ENCODE peak calls at places on chromosomes 1 and 21, in six cellular contexts. B, O, E, U, H and W are unnamed samples.

GRCh38 chr1:40622936-40623629 is 42.4 kb downstream of the RIMS3 start:
- DNase-seq in E (no peak), H (no peak), U (no peak), O (no peak), B (no peak), W (no peak)

GRCh38 chr1:81867235-81867634 is 66.5 kb downstream of the ADGRL2 start:
- DNase-seq in U (no peak), B (no peak), O (no peak), H (no peak), E (no peak), W (no peak)

GRCh38 chr1:117826551-117827078 is 102.8 kb downstream of the GDAP2 start:
- DNase-seq in U (no peak), H (no peak), O (no peak), E (peak; percentile 67), B (no peak), W (no peak)

GRCh38 chr1:64597151-64597550 is 127.2 kb downstream of the CACHD1 start:
- DNase-seq in B (no peak), U (no peak), O (no peak), E (no peak), H (no peak), W (no peak)

GRCh38 chr1:181676269-181676668 is 193.0 kb downstream of the CACNA1E start:
- DNase-seq in B (peak; percentile 46), U (peak; percentile 75), E (no peak), O (peak; percentile 69), H (peak; percentile 29), W (peak; percentile 51)

GRCh38 chr1:6014130-6014999 is 22.1 kb upstream of the NPHP4 start:
- DNase-seq in U (no peak), O (no peak), B (no peak), H (no peak), E (no peak), W (no peak)

GRCh38 chr1:226452981-226453380 is 45.1 kb upstream of the PARP1 start:
- DNase-seq in E (no peak), B (no peak), O (no peak), H (no peak), U (peak; percentile 95), W (no peak)

GRCh38 chr21:8992731-8993174 is 1528.6 kb upstream of the TPTE start:
- DNase-seq in O (no peak), H (no peak), E (peak; percentile 17), U (peak; percentile 39), B (no peak), W (no peak)

GRCh38 chr1:31063636-31064035 is 1.9 kb downstream of the PUM1 start:
- DNase-seq in B (peak; percentile 42), E (peak; percentile 51), U (peak; percentile 46), O (no peak), H (no peak), W (no peak)

GRCh38 chr1:159600894-159601293 is 13.3 kb downstream of the APCS start:
- DNase-seq in U (no peak), O (no peak), B (no peak), H (no peak), E (no peak), W (no peak)

GRCh38 chr1:8969937-8970336 is 24.3 kb downstream of the CA6 start:
- DNase-seq in U (no peak), H (no peak), B (no peak), O (no peak), E (no peak), W (no peak)
- H3K4me3 ChIP-seq in U (no peak overlapping the region), H (no peak overlapping the region), B (no peak overlapping the region), O (no peak overlapping the region), E (no peak overlapping the region), W (no peak overlapping the region)

GRCh38 chr1:39204441-39205081 is at the start of gene MACF1:
- DNase-seq in B (peak; percentile 93), O (no peak), H (no peak), E (peak; percentile 93), U (no peak), W (peak; percentile 60)
- H3K9ac ChIP-seq in B (peak within 1 kb of the TSS; percentile 3), O (peak within 1 kb of the TSS; percentile 53), H (no peak within 1 kb of the TSS), E (peak within 1 kb of the TSS; percentile 82), U (no peak within 1 kb of the TSS), W (peak within 1 kb of the TSS; percentile 38)

DNA sequence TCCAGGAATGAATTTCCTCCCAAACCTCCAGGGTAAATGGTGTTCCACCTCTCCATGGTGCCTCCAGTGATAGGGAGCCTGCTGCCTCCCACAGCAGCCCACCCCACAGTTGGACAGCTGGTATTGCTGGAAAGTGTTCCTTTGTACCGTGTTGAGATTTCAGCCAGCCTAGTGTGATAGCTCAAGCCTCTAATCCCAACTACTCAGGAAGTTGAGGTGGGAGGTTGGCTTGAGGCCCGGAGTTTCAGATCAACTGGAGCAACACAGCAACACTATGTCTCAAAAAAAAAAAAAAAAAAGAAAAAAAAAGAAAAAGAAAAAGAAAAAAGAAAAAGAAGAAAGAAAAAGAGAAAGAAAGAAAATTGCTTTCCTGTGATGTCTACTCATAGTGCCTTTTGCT is 96.1 kb downstream of the CHD1L start:
- DNase-seq in H (no peak), U (no peak), B (no peak), E (no peak), O (no peak), W (no peak)
- H3K27me3 ChIP-seq in H (no peaks in the 10 kb centered on the region), U (no peaks in the 10 kb centered on the region), B (no peaks in the 10 kb centered on the region), E (no peaks in the 10 kb centered on the region), O (no peaks in the 10 kb centered on the region), W (no peaks in the 10 kb centered on the region)

GRCh38 chr1:224624432-224624831 is 8.3 kb downstream of the CNIH3 start:
- DNase-seq in E (no peak), H (no peak), B (no peak), O (no peak), U (no peak), W (no peak)
- H3K4me3 ChIP-seq in E (no peak overlapping the region), H (no peak overlapping the region), B (no peak overlapping the region), O (no peak overlapping the region), U (no peak overlapping the region), W (no peak overlapping the region)

GRCh38 chr1:58529288-58529687 is 17.2 kb downstream of the OMA1 start:
- DNase-seq in U (no peak), B (no peak), E (no peak), O (no peak), H (no peak), W (no peak)
- H3K9ac ChIP-seq in U (no peak overlapping the region), B (no peak overlapping the region), E (no peak overlapping the region), O (no peak overlapping the region), H (no peak overlapping the region), W (no peak overlapping the region)